ENCODE peak calls at places on chromosomes 7 and 10, in eight cellular contexts. Y is LHCN-M2; I is stimulated activated CD4-positive, alpha-beta T cell treated with anti-CD3 and anti-CD28 coated beads, Interleukin-4, amount 100 ng/mL, for 48 hours; J is tibial nerve; W is NCI-H146; L is endothelial cell; V is NCI-H774; E is hepatocyte. B is an unnamed sample.

GRCh38 chr10:77583527-77583926 is 54.1 kb downstream of the KCNMA1 start:
- DNase-seq in Y (no peak), E (no peak), V (no peak), L (no peak), W (no peak), I (no peak), J (no peak), B (no peak)

GRCh38 chr10:74924251-74924954 is 98.0 kb downstream of the KAT6B start:
- DNase-seq in J (no peak), E (peak; percentile 55), Y (peak; percentile 93), L (no peak), V (no peak), I (no peak), W (no peak), B (peak; percentile 79)

GRCh38 chr10:78914502-78915330 is 154.1 kb upstream of the ZMIZ1 start:
- DNase-seq in L (no peak), I (no peak), W (no peak), Y (no peak), E (no peak), J (peak; percentile 27), V (no peak), B (no peak)

GRCh38 chr7:66047426-66047825 is 28.2 kb upstream of the ASL start:
- DNase-seq in J (no peak), L (no peak), V (no peak), E (peak; percentile 6), Y (peak; percentile 97), W (no peak), I (no peak), B (no peak)

GRCh38 chr7:66639773-66640172 is 11.1 kb downstream of the KCTD7 start:
- DNase-seq in V (no peak), I (no peak), E (no peak), J (no peak), Y (no peak), L (no peak), W (no peak), B (no peak)

GRCh38 chr10:132481690-132482089 is 55.9 kb upstream of the INPP5A start:
- DNase-seq in V (no peak), Y (no peak), I (no peak), J (no peak), L (no peak), W (no peak), E (no peak), B (no peak)

GRCh38 chr7:158097511-158098124 is 490.0 kb downstream of the PTPRN2 start:
- DNase-seq in Y (no peak), J (no peak), I (no peak), V (no peak), W (no peak), L (no peak), E (no peak), B (no peak)

GRCh38 chr7:91383186-91383585 is 119.0 kb downstream of the FZD1 start:
- DNase-seq in E (no peak), Y (no peak), L (no peak), J (no peak), W (no peak), I (no peak), V (no peak), B (no peak)

GRCh38 chr10:91521444-91521843 is 111.3 kb downstream of the HECTD2 start:
- DNase-seq in E (no peak), J (no peak), W (no peak), I (no peak), L (no peak), V (no peak), Y (no peak), B (no peak)

GRCh38 chr7:101911800-101912705 is 94.6 kb downstream of the CUX1 start:
- DNase-seq in E (peak; percentile 77), W (no peak), Y (peak; percentile 86), L (no peak), V (no peak), J (peak; percentile 46), I (no peak), B (no peak)

GRCh38 chr10:97849101-97849490 is 547 bp upstream of the GOLGA7B start:
- DNase-seq in L (no peak), W (peak; percentile 81), E (no peak), V (peak; percentile 44), Y (no peak), I (no peak), J (no peak), B (no peak)

GRCh38 chr7:37040330-37040729 is 316.0 kb upstream of the AOAH start:
- DNase-seq in W (peak; percentile 89), J (no peak), Y (no peak), L (no peak), V (peak; percentile 28), I (no peak), E (no peak), B (no peak)

GRCh38 chr10:24882047-24882698 is 70.2 kb downstream of the PRTFDC1 start:
- DNase-seq in W (no peak), J (no peak), L (no peak), V (no peak), I (no peak), Y (no peak), E (no peak), B (no peak)

GRCh38 chr10:101894742-101895141 is 51.1 kb upstream of the KCNIP2 start:
- DNase-seq in V (no peak), J (no peak), L (no peak), I (no peak), W (no peak), Y (no peak), E (peak; percentile 23), B (no peak)